ENCODE peak calls at places on chromosomes 2 and 18, in six cellular contexts. R, K, Z, U, G and X are unnamed samples.

GRCh38 chr2:237154050-237154638 is 68.5 kb downstream of the COPS8 start:
- DNase-seq in R (peak; percentile 48), K (no peak), Z (peak; percentile 39), U (no peak), G (no peak), X (no peak)

GRCh38 chr2:12507295-12507694 is 209.4 kb upstream of the TRIB2 start:
- DNase-seq in R (peak; percentile 60), K (peak; percentile 76), Z (no peak), U (no peak), G (no peak), X (no peak)

GRCh38 chr2:164910091-164910899 is 45.0 kb downstream of the SLC38A11 start:
- DNase-seq in R (peak; percentile 72), K (no peak), Z (no peak), U (peak; percentile 49), G (no peak), X (no peak)

GRCh38 chr18:58213445-58213844 is 169.4 kb downstream of the NEDD4L start:
- DNase-seq in R (no peak), K (no peak), Z (no peak), U (peak; percentile 16), G (no peak), X (no peak)

GRCh38 chr2:235492850-235493344 is 946 bp upstream of the AGAP1 start:
- DNase-seq in R (peak; percentile 25), K (no peak), Z (peak; percentile 15), U (no peak), G (no peak), X (no peak)

GRCh38 chr2:112582314-112582746 is 2.1 kb upstream of the CHCHD5 start:
- DNase-seq in R (peak; percentile 31), K (no peak), Z (no peak), U (peak; percentile 29), G (no peak), X (no peak)

GRCh38 chr18:63949068-63949737 is at the start of gene HMSD:
- DNase-seq in R (peak; percentile 24), K (peak; percentile 57), Z (peak; percentile 73), U (peak; percentile 73), G (peak; percentile 88), X (no peak)

GRCh38 chr2:238238766-238239551 is 879 bp downstream of the HES6 start:
- DNase-seq in R (peak; percentile 33), K (no peak), Z (no peak), U (no peak), G (peak; percentile 70), X (peak; percentile 81)

GRCh38 chr18:8895987-8896619 is 190.7 kb downstream of the MTCL1 start:
- DNase-seq in R (no peak), K (no peak), Z (no peak), U (no peak), G (no peak), X (no peak)

GRCh38 chr2:53177342-53177741 is 590.3 kb upstream of the CHAC2 start:
- DNase-seq in R (no peak), K (no peak), Z (no peak), U (no peak), G (no peak), X (no peak)

GRCh38 chr2:196480653-196481322 is 158.7 kb upstream of the CCDC150 start:
- DNase-seq in R (no peak), K (no peak), Z (no peak), U (no peak), G (no peak), X (no peak)

GRCh38 chr2:210269148-210269547 is 43.9 kb upstream of the ACADL start:
- DNase-seq in R (no peak), K (no peak), Z (no peak), U (no peak), G (no peak), X (no peak)

GRCh38 chr2:105926960-105927678 is 182.4 kb downstream of the NCK2 start:
- DNase-seq in R (no peak), K (no peak), Z (no peak), U (peak; percentile 21), G (no peak), X (no peak)

GRCh38 chr18:1593091-1593490 is 688.4 kb downstream of the ADCYAP1 start:
- DNase-seq in R (no peak), K (no peak), Z (no peak), U (no peak), G (no peak), X (no peak)

GRCh38 chr18:79556829-79557585 is 122.6 kb upstream of the CTDP1 start:
- DNase-seq in R (no peak), K (no peak), Z (no peak), U (no peak), G (peak; percentile 48), X (peak; percentile 83)

GRCh38 chr2:238136820-238137537 is 1.5 kb upstream of the KLHL30 start:
- DNase-seq in R (peak; percentile 37), K (no peak), Z (no peak), U (no peak), G (peak; percentile 81), X (peak; percentile 87)

GRCh38 chr18:13447621-13448020 is 229.1 kb downstream of the LDLRAD4 start:
- DNase-seq in R (peak; percentile 56), K (no peak), Z (no peak), U (no peak), G (no peak), X (no peak)

GRCh38 chr2:120670371-120670770 is 65.3 kb upstream of the GLI2 start:
- DNase-seq in R (no peak), K (no peak), Z (no peak), U (no peak), G (no peak), X (no peak)

GRCh38 chr2:49714433-49714832 is 560.1 kb upstream of the FSHR start:
- DNase-seq in R (no peak), K (no peak), Z (no peak), U (no peak), G (no peak), X (no peak)
- TF ChIP-seq CTCF in R (no peak), K (no peak), Z (no peak), U (no peak), G (no peak), X (no peak)

DNA sequence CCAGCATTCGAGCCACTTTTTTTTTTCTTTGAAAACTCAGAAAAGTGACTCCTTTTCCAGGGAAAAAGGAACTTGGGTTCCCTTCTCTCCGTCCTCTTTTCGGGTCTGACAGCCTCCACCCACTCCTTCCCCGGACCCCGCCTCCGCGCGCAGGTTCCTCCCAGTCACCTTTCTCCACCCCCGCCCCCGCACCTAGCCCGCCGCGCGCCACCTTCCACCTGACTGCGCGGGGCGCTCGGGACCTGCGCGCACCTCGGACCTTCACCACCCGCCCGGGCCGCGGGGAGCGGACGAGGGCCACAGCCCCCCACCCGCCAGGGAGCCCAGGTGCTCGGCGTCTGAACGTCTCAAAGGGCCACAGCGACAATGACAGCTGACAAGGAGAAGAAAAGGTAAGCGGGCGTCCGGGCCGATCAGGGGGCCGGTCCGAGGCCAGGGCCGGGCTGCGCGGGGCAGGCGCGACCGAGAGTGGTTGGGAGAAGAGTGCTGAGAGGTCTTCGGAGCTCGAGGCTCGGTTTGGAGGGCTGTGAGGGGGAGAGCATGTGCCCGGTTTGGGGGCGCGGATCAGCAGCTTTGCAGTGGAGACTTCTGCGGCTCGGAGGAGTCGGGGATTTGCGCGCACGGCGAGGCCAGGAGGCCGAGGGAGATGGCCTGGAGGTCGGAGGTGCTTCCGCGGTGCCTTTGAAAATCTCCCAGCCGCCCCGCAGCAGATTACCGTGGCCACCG is 502 bp downstream of the EPAS1 start:
- DNase-seq in R (peak; percentile 68), K (no peak), Z (peak; percentile 56), U (peak; percentile 93), G (peak; percentile 96), X (no peak)
- TF ChIP-seq CTCF in R (no peak), K (no peak), Z (no peak), U (no peak), G (no peak), X (no peak)

DNA sequence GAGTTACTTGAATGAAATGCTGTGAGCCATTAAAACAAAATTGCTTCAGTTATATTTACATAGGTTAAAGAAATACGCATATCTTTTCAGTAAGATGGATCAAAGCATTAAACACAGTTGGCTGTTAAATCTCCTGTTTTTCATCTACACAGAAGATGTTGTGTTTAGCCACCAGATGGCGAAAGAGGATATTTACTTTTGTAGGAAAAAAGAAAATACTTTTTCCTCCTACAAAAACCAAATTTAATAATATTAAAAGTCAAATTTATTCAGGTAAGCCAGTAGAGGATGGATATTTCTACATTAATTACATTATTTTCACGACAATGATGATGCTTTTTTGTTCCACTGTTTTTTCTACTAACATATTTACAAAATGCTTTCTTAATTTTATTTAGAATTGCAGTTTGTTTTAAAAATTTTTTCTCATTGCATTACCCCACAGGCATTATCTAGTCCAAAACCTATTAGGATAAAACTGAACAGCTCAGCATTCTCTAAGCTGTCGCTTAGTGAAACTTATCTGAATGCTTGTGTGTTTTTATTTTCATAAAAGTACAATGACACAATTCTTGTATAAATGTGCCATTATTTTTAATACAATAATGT is 173.7 kb downstream of the ASXL3 start:
- DNase-seq in R (no peak), K (no peak), Z (no peak), U (no peak), G (no peak), X (no peak)
- TF ChIP-seq CTCF in R (peak; percentile 34), K (peak; percentile 31), Z (peak; percentile 77), U (peak; percentile 47), G (peak; percentile 44), X (peak; percentile 88)

GRCh38 chr2:212428685-212429480 is 109.7 kb downstream of the ERBB4 start:
- DNase-seq in R (no peak), K (no peak), Z (no peak), U (no peak), G (no peak), X (no peak)
- TF ChIP-seq CTCF in R (no peak), K (no peak), Z (no peak), U (no peak), G (no peak), X (no peak)

GRCh38 chr18:7177131-7177744 is 53.7 kb upstream of the LRRC30 start:
- DNase-seq in R (peak; percentile 76), K (no peak), Z (peak; percentile 56), U (no peak), G (no peak), X (no peak)
- TF ChIP-seq CTCF in R (peak; percentile 78), K (peak; percentile 39), Z (peak; percentile 64), U (peak; percentile 52), G (peak; percentile 65), X (peak; percentile 95)

DNA sequence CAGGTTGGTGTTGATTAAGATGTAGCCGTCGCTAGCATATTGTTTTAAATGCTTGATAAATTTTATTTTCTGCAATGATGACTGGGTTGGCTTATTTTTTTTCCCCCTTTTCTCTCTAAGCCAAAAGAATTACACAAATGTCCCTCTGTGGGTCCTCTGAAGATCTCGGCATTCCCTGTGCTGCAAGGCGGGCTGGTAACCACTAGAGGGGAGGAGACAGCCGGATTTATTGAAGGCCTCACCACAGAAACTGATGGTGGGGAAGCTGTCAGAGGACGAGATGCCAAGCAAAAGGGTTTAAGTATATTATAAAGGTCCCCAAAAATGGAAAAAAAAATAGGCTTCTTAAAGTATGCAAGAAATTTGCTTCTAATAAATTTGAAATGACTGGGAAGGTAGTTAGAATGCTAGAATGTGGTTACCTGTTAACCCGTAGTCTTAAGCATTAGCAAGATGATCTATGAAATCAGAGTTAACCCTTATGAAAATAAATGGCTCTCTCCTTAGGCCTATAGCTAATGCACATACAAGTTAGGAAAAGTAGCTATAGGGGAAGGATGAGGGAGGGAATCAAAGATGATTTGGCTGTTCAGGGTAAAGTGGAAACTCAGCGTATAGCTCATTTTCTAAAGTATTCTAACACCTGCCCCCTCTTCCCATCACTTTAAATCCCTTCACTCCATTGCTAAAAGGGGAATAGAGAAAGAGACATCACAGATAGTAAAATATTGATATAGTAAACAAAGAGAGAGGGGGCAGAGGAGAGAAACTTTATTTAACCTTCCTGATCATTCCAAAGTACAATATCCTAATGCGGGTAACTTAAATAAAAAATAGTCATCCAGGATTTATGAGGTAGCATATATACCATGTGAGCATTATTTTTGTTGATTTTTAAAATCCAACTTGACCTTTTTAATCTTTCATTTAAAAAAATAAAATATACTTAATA is 894.5 kb upstream of the POU3F3 start:
- DNase-seq in R (peak; percentile 13), K (no peak), Z (peak; percentile 63), U (no peak), G (no peak), X (no peak)
- TF ChIP-seq CTCF in R (peak; percentile 36), K (peak; percentile 47), Z (peak; percentile 50), U (no peak), G (peak; percentile 42), X (peak; percentile 94)

GRCh38 chr18:24799176-24799575 is 338.7 kb downstream of the HRH4 start:
- DNase-seq in R (no peak), K (no peak), Z (no peak), U (no peak), G (no peak), X (no peak)
- TF ChIP-seq CTCF in R (no peak), K (no peak), Z (no peak), U (no peak), G (no peak), X (peak; percentile 42)